ENCODE peak calls at places on chromosomes 13 and 19, in four cellular contexts. J is HL-60, H is K562, G is GM12878. W is an unnamed sample.

GRCh38 chr13:24763596-24764275 is at the start of gene RNF17:
- DNase-seq in J (no peak), H (no peak), G (no peak), W (no peak)

GRCh38 chr19:18202759-18203407 is 959 bp downstream of the RAB3A start:
- DNase-seq in J (peak; percentile 62), H (peak; percentile 54), G (no peak), W (no peak)

GRCh38 chr13:112510002-112510780 is 77.8 kb downstream of the TUBGCP3 start:
- DNase-seq in J (no peak), H (peak; percentile 24), G (no peak), W (no peak)

GRCh38 chr13:59750860-59751259 is 412.9 kb downstream of the DIAPH3 start:
- DNase-seq in J (no peak), H (no peak), G (no peak), W (no peak)

GRCh38 chr19:18385675-18386542 is at the start of gene GDF15:
- DNase-seq in J (no peak), H (peak; percentile 82), G (no peak), W (no peak)

GRCh38 chr13:97120976-97121375 is 101.2 kb upstream of the MBNL2 start:
- DNase-seq in J (no peak), H (no peak), G (no peak), W (no peak)

GRCh38 chr13:80630685-80631121 is 289.8 kb upstream of the SPRY2 start:
- DNase-seq in J (no peak), H (no peak), G (no peak), W (no peak)

GRCh38 chr13:77740931-77741586 is 43.6 kb downstream of the SLAIN1 start:
- DNase-seq in J (no peak), H (no peak), G (no peak), W (no peak)

GRCh38 chr13:21071015-21071414 is 9.6 kb upstream of the LATS2 start:
- DNase-seq in J (no peak), H (no peak), G (no peak), W (no peak)

GRCh38 chr19:38529610-38530009 is 88.1 kb downstream of the MAP4K1 start:
- DNase-seq in J (no peak), H (no peak), G (no peak), W (no peak)

GRCh38 chr19:30385666-30386065 is 13.5 kb downstream of the ZNF536 start:
- DNase-seq in J (no peak), H (no peak), G (no peak), W (no peak)

GRCh38 chr19:49359851-49360845 is 2.1 kb downstream of the TEAD2 start:
- DNase-seq in J (no peak), H (no peak), G (no peak), W (no peak)

GRCh38 chr13:24081388-24081787 is 79.1 kb upstream of the SPATA13 start:
- DNase-seq in J (no peak), H (no peak), G (no peak), W (no peak)

GRCh38 chr19:41341669-41342490 is 11.8 kb downstream of the TGFB1 start:
- DNase-seq in J (no peak), H (no peak), G (no peak), W (no peak)

GRCh38 chr19:48673436-48674100 is 751 bp upstream of the NTN5 start:
- DNase-seq in J (no peak), H (no peak), G (no peak), W (no peak)

GRCh38 chr13:113937497-113938140 is 36.3 kb downstream of the C13orf46 start:
- DNase-seq in J (no peak), H (no peak), G (no peak), W (no peak)

GRCh38 chr13:37695200-37695599 is 96.6 kb upstream of the POSTN start:
- DNase-seq in J (no peak), H (no peak), G (no peak), W (no peak)

DNA sequence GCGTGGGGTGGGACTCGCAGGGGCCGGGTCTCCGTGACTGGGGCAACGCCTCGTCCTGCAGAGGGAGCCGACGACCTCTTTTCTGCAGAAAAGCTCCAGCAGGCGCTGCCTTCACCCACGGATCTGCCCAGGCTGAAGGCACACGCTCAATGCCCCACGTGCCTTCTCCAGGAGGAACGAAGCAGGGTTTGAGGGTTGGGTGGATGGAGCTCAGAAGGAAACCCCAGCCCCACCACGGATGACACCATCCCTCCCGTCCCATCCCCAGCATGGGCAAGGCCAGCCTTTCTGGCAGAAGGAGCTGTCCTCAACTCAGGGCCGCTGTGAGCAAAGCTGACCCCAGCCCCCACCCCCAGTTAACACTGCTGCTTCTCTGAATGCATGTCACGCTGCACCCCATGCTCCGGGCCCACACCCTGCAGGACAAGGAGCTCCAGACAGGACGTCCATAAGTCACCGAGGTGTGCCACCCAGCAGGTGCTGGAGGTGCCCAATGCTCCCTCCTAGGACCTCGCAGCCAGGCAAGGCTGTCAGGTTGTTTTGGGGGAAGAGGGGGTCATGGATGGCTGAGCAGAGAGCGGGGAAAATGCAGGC is 7.4 kb downstream of the C19orf25 start:
- DNase-seq in J (no peak), H (no peak), G (no peak), W (no peak)
- TF ChIP-seq SPI1 in J (no peak), H (no peak), G (no peak), W (no peak)

GRCh38 chr13:90800082-90800746 is 547.3 kb upstream of the MIR17HG start:
- DNase-seq in J (no peak), H (no peak), G (no peak), W (no peak)
- TF ChIP-seq SPI1 in J (no peak), H (no peak), G (no peak), W (no peak)

GRCh38 chr13:27355894-27356293 is 68.5 kb upstream of the GTF3A start:
- DNase-seq in J (no peak), H (no peak), G (no peak), W (no peak)
- TF ChIP-seq SPI1 in J (no peak), H (no peak), G (no peak), W (no peak)

GRCh38 chr19:53103141-53103902 is at the start of gene ZNF160:
- DNase-seq in J (peak; percentile 96), H (peak; percentile 100), G (peak; percentile 89), W (peak; percentile 99)

GRCh38 chr19:53103903-53104203 is 631 bp upstream of the ZNF160 start:
- DNase-seq in J (no peak), H (no peak), G (no peak), W (no peak)

GRCh38 chr19:53102186-53102585 is 1.0 kb downstream of the ZNF160 start:
- DNase-seq in J (no peak), H (peak; percentile 15), G (no peak), W (no peak)

GRCh38 chr19:53102701-53103140 is 501 bp downstream of the ZNF160 start:
- DNase-seq in J (peak; percentile 30), H (peak; percentile 53), G (no peak), W (no peak)

DNA sequence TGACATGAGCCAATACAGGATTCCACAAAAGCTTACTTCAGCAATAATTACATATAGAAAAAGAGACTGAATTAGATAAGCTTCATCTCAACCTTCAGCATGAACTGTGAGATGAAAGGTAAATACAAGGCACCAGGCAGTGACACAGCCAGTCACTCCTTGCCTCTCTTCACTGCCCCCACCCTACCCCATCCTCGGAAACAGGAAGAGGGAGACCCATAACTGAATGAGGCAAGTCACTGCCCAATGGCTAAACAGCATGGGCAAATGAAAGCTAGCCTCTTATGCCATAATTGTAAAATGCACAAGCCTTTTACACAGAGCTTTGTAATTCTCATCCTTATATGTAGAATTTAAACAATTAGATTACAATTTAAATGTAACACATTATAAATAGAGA is 1.7 kb downstream of the ZNF160 start:
- DNase-seq in J (no peak), H (peak; percentile 22), G (no peak), W (peak; percentile 27)
- TF ChIP-seq SPI1 in J (peak; percentile 31), H (peak; percentile 76), G (peak; percentile 13), W (no peak)

GRCh38 chr13:39148513-39148961 is 110.3 kb downstream of the NHLRC3 start:
- DNase-seq in J (no peak), H (no peak), G (no peak), W (no peak)

GRCh38 chr13:39144391-39144790 is 106.1 kb downstream of the NHLRC3 start:
- DNase-seq in J (no peak), H (no peak), G (no peak), W (no peak)

GRCh38 chr13:39149896-39150295 is 111.6 kb downstream of the NHLRC3 start:
- DNase-seq in J (no peak), H (no peak), G (no peak), W (no peak)

GRCh38 chr13:39144941-39145533 is 106.8 kb downstream of the NHLRC3 start:
- DNase-seq in J (no peak), H (peak; percentile 17), G (no peak), W (peak; percentile 16)
- TF ChIP-seq SPI1 in J (no peak), H (no peak), G (no peak), W (no peak)

GRCh38 chr19:16564842-16565241 is 7.4 kb downstream of the SLC35E1 start:
- DNase-seq in J (no peak), H (no peak), G (no peak), W (no peak)

GRCh38 chr19:16566702-16567101 is 5.5 kb downstream of the SLC35E1 start:
- DNase-seq in J (no peak), H (no peak), G (no peak), W (no peak)

GRCh38 chr19:16569609-16570320 is 2.5 kb downstream of the SLC35E1 start:
- DNase-seq in J (no peak), H (no peak), G (no peak), W (no peak)

GRCh38 chr19:16562608-16563025 is 9.6 kb downstream of the SLC35E1 start:
- DNase-seq in J (no peak), H (no peak), G (no peak), W (no peak)

DNA sequence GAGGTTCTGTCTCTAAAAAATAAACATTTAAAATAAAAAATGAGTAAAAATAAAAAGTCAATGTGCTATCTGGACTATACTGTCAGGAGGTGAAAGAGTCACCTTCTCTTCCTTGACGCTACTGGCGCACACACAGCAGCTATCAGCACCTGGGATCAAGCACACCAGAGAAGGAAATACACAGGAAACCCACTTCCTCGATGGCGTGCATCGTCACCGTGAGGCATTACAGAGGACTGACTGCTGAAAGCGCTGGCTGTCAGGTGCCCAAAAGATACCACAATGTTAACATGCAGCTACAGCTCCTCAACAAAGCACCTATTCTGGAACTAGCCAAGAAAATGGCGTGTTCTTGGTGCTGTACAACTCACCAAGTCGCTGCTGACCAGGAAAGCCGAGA is 6.1 kb downstream of the SLC35E1 start:
- DNase-seq in J (no peak), H (no peak), G (no peak), W (no peak)
- TF ChIP-seq SPI1 in J (no peak), H (no peak), G (no peak), W (no peak)

DNA sequence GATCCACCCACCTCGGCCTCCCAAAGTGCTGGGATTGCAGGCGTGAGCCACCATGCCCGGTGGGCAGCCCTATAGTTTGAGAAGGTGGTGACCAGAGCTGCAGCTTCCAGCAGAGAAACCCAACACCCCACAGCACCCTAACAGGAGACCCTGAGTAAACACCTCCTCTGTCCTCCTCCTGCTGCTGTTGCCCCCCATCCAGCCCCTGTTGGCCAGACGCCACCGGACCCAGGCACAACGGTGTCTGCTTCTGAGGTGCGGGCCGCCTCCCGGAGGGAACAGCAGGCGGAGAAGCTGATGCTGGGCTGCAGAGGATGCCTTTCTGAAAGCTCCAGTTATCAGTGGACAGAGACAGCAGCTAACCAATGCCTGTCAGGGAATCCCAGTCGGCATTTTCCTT is 175.5 kb downstream of the COL4A1 start:
- DNase-seq in J (no peak), H (no peak), G (no peak), W (no peak)
- TF ChIP-seq SPI1 in J (no peak), H (no peak), G (no peak), W (no peak)

W was measured in GM12891.